ENCODE peak calls at places on chromosome 17, in six cellular contexts. E is A673; C is CD4-positive, CD25-positive, alpha-beta regulatory T cell; M is RWPE2; G is AG04449; S is fibroblast of pulmonary artery. R is an unnamed sample.

GRCh38 chr17:66494023-66494803 is 191.8 kb downstream of the PRKCA start:
- DNase-seq in G (peak), S (peak), E (peak), C (no peak), M (no peak), R (no peak)

GRCh38 chr17:82029990-82030469 is 1.4 kb upstream of the RAC3 start:
- DNase-seq in E (no peak), S (no peak), G (no peak), M (no peak), C (no peak), R (no peak)

GRCh38 chr17:65564793-65565192 is 3.3 kb upstream of the AXIN2 start:
- DNase-seq in S (peak), G (no peak), C (no peak), E (no peak), M (no peak), R (no peak)

GRCh38 chr17:61400786-61401279 is 1.2 kb downstream of the TBX2 start:
- DNase-seq in E (no peak), C (no peak), G (no peak), S (no peak), M (no peak), R (no peak)

GRCh38 chr17:34125921-34126320 is 129.2 kb upstream of the CCL2 start:
- DNase-seq in G (no peak), E (no peak), S (no peak), C (no peak), M (no peak), R (no peak)

GRCh38 chr17:82935944-82936767 is 96.3 kb upstream of the ZNF750 start:
- DNase-seq in S (no peak), G (no peak), M (peak), C (no peak), E (no peak), R (no peak)

GRCh38 chr17:15490634-15491261 is 23.3 kb upstream of the CDRT4 start:
- DNase-seq in C (no peak), E (peak), G (no peak), M (no peak), S (peak), R (no peak)

GRCh38 chr17:35748323-35748960 is 4.6 kb downstream of the GAS2L2 start:
- DNase-seq in E (no peak), M (no peak), C (no peak), G (no peak), S (no peak), R (no peak)

GRCh38 chr17:29181226-29181625 is 1.0 kb upstream of the MYO18A start:
- DNase-seq in S (no peak), E (no peak), M (no peak), G (no peak), C (no peak), R (no peak)

GRCh38 chr17:56596741-56597494 is 3.4 kb downstream of the NOG start:
- DNase-seq in E (peak), G (no peak), M (no peak), S (no peak), C (no peak), R (no peak)

GRCh38 chr17:45320931-45321461 is 4.2 kb upstream of the MAP3K14 start:
- DNase-seq in S (peak), M (no peak), C (no peak), E (peak), G (peak), R (no peak)

GRCh38 chr17:9294661-9295210 is 273.4 kb downstream of the NTN1 start:
- DNase-seq in M (no peak), E (no peak), S (no peak), C (no peak), G (no peak), R (peak)

GRCh38 chr17:74385201-74385600 is 17.9 kb downstream of the GPR142 start:
- DNase-seq in G (no peak), E (no peak), M (no peak), C (no peak), S (no peak), R (no peak)

GRCh38 chr17:63578769-63579111 is 22.0 kb upstream of the TACO1 start:
- DNase-seq in E (no peak), S (no peak), M (no peak), C (no peak), G (no peak), R (no peak)

GRCh38 chr17:65774787-65775186 is 213.3 kb upstream of the AXIN2 start:
- DNase-seq in S (no peak), C (no peak), M (no peak), E (no peak), G (no peak), R (no peak)

GRCh38 chr17:1060991-1061390 is 64.1 kb downstream of the TIMM22 start:
- DNase-seq in C (no peak), G (peak), E (no peak), M (peak), S (peak), R (no peak)

GRCh38 chr17:4728124-4728523 is 3.1 kb upstream of the MED11 start:
- DNase-seq in E (no peak), M (no peak), C (no peak), S (no peak), G (no peak), R (no peak)

GRCh38 chr17:81250286-81251090 is 11.4 kb downstream of the NDUFAF8 start:
- DNase-seq in M (no peak), S (no peak), C (no peak), E (no peak), G (no peak), R (no peak)

GRCh38 chr17:73028311-73028755 is 64.2 kb downstream of the SLC39A11 start:
- DNase-seq in C (no peak), S (peak), G (no peak), E (no peak), M (no peak), R (no peak)

GRCh38 chr17:49229805-49230600 is 584 bp downstream of the PHOSPHO1 start:
- DNase-seq in E (peak), G (no peak), C (no peak), S (no peak), M (peak), R (peak)

GRCh38 chr17:4130715-4131114 is 12.1 kb downstream of the ZZEF1 start:
- DNase-seq in G (no peak), C (no peak), S (no peak), M (no peak), E (peak), R (no peak)

GRCh38 chr17:7403043-7403901 is 625 bp downstream of the TMEM256 start:
- DNase-seq in G (no peak), M (no peak), S (no peak), C (peak), E (peak), R (peak)

GRCh38 chr17:28643979-28644781 is 778 bp downstream of the BLTP2 start:
- DNase-seq in S (peak), E (peak), M (no peak), G (no peak), C (no peak), R (peak)

GRCh38 chr17:75720656-75721462 is at the start of gene ITGB4:
- DNase-seq in M (peak), G (no peak), S (no peak), E (no peak), C (peak), R (no peak)

GRCh38 chr17:74882517-74883240 is 9.9 kb upstream of the FDXR start:
- DNase-seq in C (no peak), E (no peak), M (no peak), S (no peak), G (no peak), R (no peak)

GRCh38 chr17:1713878-1714487 is 3.8 kb upstream of the TLCD2 start:
- DNase-seq in M (peak), S (peak), C (no peak), E (peak), G (no peak), R (no peak)

GRCh38 chr17:75404223-75404738 is 1.2 kb downstream of the GRB2 start:
- DNase-seq in G (no peak), S (peak), C (peak), M (no peak), E (peak), R (peak)

DNA sequence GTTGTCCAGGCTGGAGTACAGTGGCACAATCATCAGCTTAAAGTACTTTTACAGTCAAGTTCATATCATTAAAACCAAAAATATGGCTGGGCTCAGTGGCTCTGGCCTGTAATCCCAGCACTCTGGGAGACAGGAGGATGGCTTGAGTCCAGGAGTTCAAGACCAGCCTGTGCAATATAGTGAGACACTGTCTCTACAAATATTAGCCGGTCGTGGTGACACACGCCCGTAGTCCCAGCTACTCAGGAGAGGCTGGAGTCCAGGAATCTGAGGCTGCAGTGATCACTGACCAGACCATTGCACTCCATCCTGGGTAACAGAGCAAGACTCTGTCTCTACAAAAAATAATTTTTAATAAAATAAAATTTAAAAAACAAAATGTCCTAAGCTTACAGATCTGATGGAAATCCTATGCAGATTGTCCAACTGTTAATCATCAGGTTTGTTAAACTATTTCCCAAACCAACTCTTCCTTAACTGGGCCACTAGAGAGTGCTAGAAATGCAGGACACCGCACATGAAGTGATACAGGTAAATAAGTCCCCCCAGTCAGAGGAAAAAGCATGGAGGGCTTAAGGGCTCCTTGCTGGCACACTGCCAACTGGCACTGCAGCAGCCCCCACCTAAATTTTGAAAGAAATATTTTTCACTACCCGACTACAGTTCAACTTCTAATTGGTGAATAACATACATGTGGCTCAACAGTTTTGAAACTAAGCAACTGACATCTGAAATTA is 2.8 kb downstream of the USP22 start:
- DNase-seq in M (no peak), C (peak), E (peak), G (no peak), S (peak), R (peak)
- H3K4me3 ChIP-seq in M (peak), C (peak), E (peak), G (peak), S (peak), R (peak)

GRCh38 chr17:42246515-42246914 is 29.7 kb downstream of the STAT5B start:
- DNase-seq in G (no peak), M (no peak), S (no peak), E (no peak), C (no peak), R (no peak)
- H3K4me3 ChIP-seq in G (no peak), M (no peak), S (no peak), E (no peak), C (peak), R (no peak)

DNA sequence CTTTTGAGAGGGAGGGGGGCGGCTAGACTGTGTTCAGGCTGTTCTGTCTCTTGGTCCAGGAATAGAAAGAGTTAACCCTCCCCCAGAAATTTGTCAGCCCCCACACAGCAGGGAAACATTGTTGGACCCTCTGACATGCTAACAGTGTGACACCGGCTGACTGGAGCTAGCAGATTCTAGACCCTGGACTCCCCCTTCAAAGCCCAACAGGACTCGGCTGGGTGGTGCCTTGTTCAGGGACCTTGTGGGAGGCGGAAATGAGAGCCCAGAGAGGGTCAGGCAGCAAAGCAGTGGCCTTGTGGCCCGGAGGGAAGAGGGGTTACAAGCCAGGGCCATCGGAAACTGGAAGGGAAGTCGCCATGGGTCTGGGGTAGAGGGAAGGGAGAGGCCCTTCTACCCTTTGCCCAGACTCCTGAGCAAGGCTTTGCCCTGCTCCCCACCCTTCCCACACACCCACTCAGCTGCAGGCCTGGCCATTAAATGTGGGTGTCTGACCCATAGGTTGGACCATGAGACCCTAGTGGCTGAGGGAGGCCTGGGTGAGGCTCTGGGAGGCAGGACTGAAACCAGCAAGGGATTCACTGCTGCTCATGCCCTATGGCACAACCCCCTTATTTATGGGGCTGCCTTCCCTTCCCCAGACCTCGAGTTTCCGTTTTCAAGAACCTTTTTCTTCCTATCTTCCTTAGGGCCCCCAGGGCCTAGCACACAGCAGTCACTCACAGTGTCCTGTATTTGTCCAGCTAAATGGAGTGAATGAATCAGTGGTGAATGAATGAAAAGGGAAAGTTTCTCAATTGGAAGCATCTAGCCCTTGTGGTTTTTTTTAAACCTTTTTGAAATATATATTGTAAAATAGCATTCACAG is 44.8 kb downstream of the RAI1 start:
- DNase-seq in S (no peak), E (no peak), C (no peak), G (no peak), M (no peak), R (no peak)
- H3K4me3 ChIP-seq in S (no peak), E (peak), C (no peak), G (no peak), M (no peak), R (no peak)

GRCh38 chr17:77424585-77425344 is 284.0 kb downstream of the SEC14L1 start:
- DNase-seq in G (peak), S (peak), C (no peak), E (no peak), M (no peak), R (no peak)
- H3K4me3 ChIP-seq in G (no peak), S (no peak), C (no peak), E (no peak), M (no peak), R (no peak)

R was measured in Karpas-422.